ENCODE peak calls at places on chromosomes 12 and 14, in nine cellular contexts. J, X, T, E, Q, P, U, V and F are unnamed samples.
A peak's percentile ranks its signal among the peaks of the same experiment; 100 is the strongest.

GRCh38 chr12:91778938-91779400 is 366.7 kb downstream of the BTG1 start:
- DNase-seq in J (peak; percentile 93), X (no peak), T (no peak), E (peak; percentile 24), Q (peak; percentile 84), P (no peak), U (peak; percentile 32), V (peak; percentile 56), F (no peak)

GRCh38 chr14:55743551-55743950 is 163.5 kb downstream of the KTN1 start:
- DNase-seq in J (no peak), X (no peak), T (no peak), E (no peak), Q (no peak), P (no peak), U (no peak), V (no peak), F (no peak)

GRCh38 chr14:92690171-92691011 is 58.0 kb downstream of the LGMN start:
- DNase-seq in J (peak; percentile 83), X (peak; percentile 44), T (peak; percentile 24), E (no peak), Q (peak; percentile 46), P (peak; percentile 58), U (no peak), V (no peak), F (no peak)

GRCh38 chr12:62720661-62721330 is 214.2 kb downstream of the PPM1H start:
- DNase-seq in J (no peak), X (no peak), T (no peak), E (no peak), Q (peak; percentile 92), P (peak; percentile 4), U (no peak), V (no peak), F (no peak)

GRCh38 chr12:131911251-131911650 is 16.8 kb downstream of the ULK1 start:
- DNase-seq in J (no peak), X (no peak), T (no peak), E (no peak), Q (no peak), P (no peak), U (no peak), V (no peak), F (no peak)

GRCh38 chr12:54759751-54760150 is 94.6 kb upstream of the MUCL1 start:
- DNase-seq in J (peak; percentile 46), X (no peak), T (no peak), E (no peak), Q (peak; percentile 11), P (peak; percentile 5), U (no peak), V (no peak), F (no peak)

GRCh38 chr12:98058838-98059237 is 456.6 kb upstream of the TMPO start:
- DNase-seq in J (no peak), X (no peak), T (no peak), E (no peak), Q (no peak), P (peak; percentile 61), U (no peak), V (no peak), F (no peak)

GRCh38 chr14:37311233-37311632 is 113.5 kb downstream of the MIPOL1 start:
- DNase-seq in J (no peak), X (no peak), T (no peak), E (no peak), Q (no peak), P (no peak), U (no peak), V (no peak), F (no peak)

GRCh38 chr12:117526756-117527479 is 165.5 kb upstream of the NOS1 start:
- DNase-seq in J (no peak), X (no peak), T (no peak), E (no peak), Q (no peak), P (no peak), U (no peak), V (no peak), F (no peak)

GRCh38 chr12:106084048-106084671 is 54.6 kb downstream of the NUAK1 start:
- DNase-seq in J (peak; percentile 97), X (no peak), T (no peak), E (no peak), Q (peak; percentile 95), P (no peak), U (no peak), V (no peak), F (no peak)

GRCh38 chr12:45304514-45305178 is 88.8 kb downstream of the ANO6 start:
- DNase-seq in J (no peak), X (no peak), T (no peak), E (no peak), Q (no peak), P (no peak), U (no peak), V (no peak), F (no peak)

GRCh38 chr14:41302776-41303175 is 303.9 kb upstream of the LRFN5 start:
- DNase-seq in J (no peak), X (no peak), T (no peak), E (no peak), Q (no peak), P (peak; percentile 57), U (no peak), V (no peak), F (no peak)

GRCh38 chr14:104972301-104973211 is 5.6 kb downstream of the AHNAK2 start:
- DNase-seq in J (no peak), X (no peak), T (no peak), E (no peak), Q (peak; percentile 80), P (peak; percentile 28), U (no peak), V (no peak), F (no peak)

GRCh38 chr12:4871514-4871913 is 38.2 kb upstream of the KCNA1 start:
- DNase-seq in J (no peak), X (no peak), T (no peak), E (no peak), Q (no peak), P (no peak), U (no peak), V (no peak), F (no peak)

GRCh38 chr14:73786942-73787759 is 64.5 kb upstream of the PTGR2 start:
- DNase-seq in J (peak; percentile 37), X (peak; percentile 93), T (peak; percentile 16), E (peak; percentile 38), Q (no peak), P (peak; percentile 21), U (peak; percentile 72), V (peak; percentile 65), F (peak; percentile 77)

GRCh38 chr14:51242545-51243490 is 2.8 kb downstream of the TMX1 start:
- DNase-seq in J (no peak), X (no peak), T (no peak), E (no peak), Q (no peak), P (no peak), U (no peak), V (no peak), F (no peak)

GRCh38 chr12:72141381-72141780 is 130.8 kb upstream of the TRHDE start:
- DNase-seq in J (peak; percentile 33), X (no peak), T (peak; percentile 67), E (no peak), Q (no peak), P (no peak), U (no peak), V (no peak), F (no peak)

GRCh38 chr12:9741726-9742125 is 8.8 kb upstream of the CLECL1 start:
- DNase-seq in J (no peak), X (no peak), T (no peak), E (peak; percentile 74), Q (no peak), P (no peak), U (peak; percentile 85), V (peak; percentile 84), F (peak; percentile 89)

GRCh38 chr12:31923063-31923412 is 36.2 kb upstream of the RESF1 start:
- DNase-seq in J (no peak), X (no peak), T (no peak), E (no peak), Q (no peak), P (no peak), U (no peak), V (no peak), F (no peak)

GRCh38 chr12:132151145-132151765 is 7.0 kb downstream of the NOC4L start:
- DNase-seq in J (no peak), X (no peak), T (no peak), E (no peak), Q (no peak), P (no peak), U (no peak), V (no peak), F (no peak)

GRCh38 chr12:121391619-121392324 is 8.1 kb upstream of the RNF34 start:
- DNase-seq in J (peak; percentile 55), X (no peak), T (no peak), E (no peak), Q (peak; percentile 89), P (no peak), U (peak; percentile 24), V (peak; percentile 32), F (peak; percentile 49)

GRCh38 chr14:72894623-72895378 is 900 bp upstream of the DPF3 start:
- DNase-seq in J (no peak), X (no peak), T (no peak), E (no peak), Q (no peak), P (no peak), U (peak; percentile 14), V (no peak), F (no peak)

GRCh38 chr12:107759410-107759809 is 1.5 kb downstream of the PRDM4 start:
- DNase-seq in J (peak; percentile 89), X (no peak), T (peak; percentile 41), E (peak; percentile 2), Q (peak; percentile 80), P (peak; percentile 61), U (no peak), V (peak; percentile 37), F (no peak)

GRCh38 chr14:103984196-103984595 is 41.9 kb upstream of the RD3L start:
- DNase-seq in J (no peak), X (no peak), T (no peak), E (no peak), Q (no peak), P (no peak), U (no peak), V (no peak), F (no peak)

GRCh38 chr12:5217936-5218335 is 174.3 kb downstream of the KCNA5 start:
- DNase-seq in J (no peak), X (no peak), T (no peak), E (no peak), Q (no peak), P (no peak), U (no peak), V (no peak), F (no peak)

GRCh38 chr12:121872546-121873223 is 14.0 kb upstream of the HPD start:
- DNase-seq in J (peak; percentile 91), X (no peak), T (no peak), E (no peak), Q (peak; percentile 94), P (peak; percentile 43), U (no peak), V (no peak), F (no peak)

GRCh38 chr14:53638966-53639365 is 317.7 kb downstream of the BMP4 start:
- DNase-seq in J (no peak), X (no peak), T (no peak), E (no peak), Q (no peak), P (no peak), U (no peak), V (no peak), F (no peak)

GRCh38 chr12:68240079-68240478 is 13.3 kb downstream of the IL22 start:
- DNase-seq in J (peak; percentile 88), X (no peak), T (no peak), E (no peak), Q (peak; percentile 84), P (no peak), U (no peak), V (no peak), F (no peak)

GRCh38 chr14:49579841-49580240 is 6.3 kb downstream of the RPS29 start:
- DNase-seq in J (no peak), X (no peak), T (no peak), E (no peak), Q (no peak), P (no peak), U (no peak), V (no peak), F (no peak)

GRCh38 chr12:7093486-7093885 is 1.2 kb upstream of the C1R start:
- DNase-seq in J (no peak), X (no peak), T (no peak), E (no peak), Q (no peak), P (no peak), U (no peak), V (no peak), F (no peak)

GRCh38 chr12:96501139-96501741 is 11.9 kb downstream of the CFAP54 start:
- DNase-seq in J (peak; percentile 79), X (peak; percentile 86), T (peak; percentile 3), E (no peak), Q (peak; percentile 67), P (peak; percentile 50), U (peak; percentile 37), V (peak; percentile 41), F (peak; percentile 52)